ENCODE peak calls at places on chromosomes 2 and 18, in ten cellular contexts. X is SK-N-SH, Q is PC-3, O is OCI-LY7, D is MM.1S, I is PC-9, G is Karpas-422, W is GM23338, C is HCT116, N is hepatocyte. M is an unnamed sample. For H3K9me2 and H3K36me3, the result is how much of the 10 kb centered on the place peaks cover.

GRCh38 chr2:73939419-73939818 is 12.7 kb downstream of the DGUOK start:
- DNase-seq in X (no peak), Q (peak), O (no peak), D (no peak), I (no peak), G (no peak), W (peak), C (no peak), N (no peak), M (peak)

GRCh38 chr18:68564348-68564747 is 150.6 kb downstream of the TMX3 start:
- DNase-seq in X (no peak), Q (no peak), O (no peak), D (no peak), I (no peak), G (no peak), W (peak), C (no peak), N (no peak), M (no peak)

GRCh38 chr2:241967745-241968144 is 98.2 kb downstream of the RTP5 start:
- DNase-seq in X (no peak), Q (no peak), O (peak), D (no peak), I (no peak), G (peak), W (no peak), C (no peak), N (no peak), M (no peak)

GRCh38 chr18:13643261-13643671 is 83.1 kb downstream of the FAM210A start:
- DNase-seq in X (no peak), Q (no peak), O (no peak), D (no peak), I (no peak), G (no peak), W (no peak), C (no peak), N (no peak), M (no peak)

GRCh38 chr2:29014811-29015414 is 33.8 kb downstream of the TOGARAM2 start:
- DNase-seq in X (no peak), Q (peak), O (no peak), D (no peak), I (no peak), G (no peak), W (no peak), C (no peak), N (no peak), M (peak)

GRCh38 chr2:65055427-65056214 is 595 bp upstream of the CEP68 start:
- DNase-seq in X (no peak), Q (no peak), O (peak), D (peak), I (no peak), G (no peak), W (no peak), C (no peak), N (peak), M (no peak)

GRCh38 chr2:177573120-177573519 is 180.5 kb downstream of the AGPS start:
- DNase-seq in X (no peak), Q (peak), O (no peak), D (no peak), I (no peak), G (no peak), W (no peak), C (no peak), N (no peak), M (peak)

GRCh38 chr18:42298744-42299685 is 344.0 kb downstream of the PIK3C3 start:
- DNase-seq in X (peak), Q (peak), O (peak), D (peak), I (peak), G (peak), W (peak), C (peak), N (peak), M (peak)

GRCh38 chr2:40072442-40073232 is 293.6 kb upstream of the THUMPD2 start:
- DNase-seq in X (no peak), Q (no peak), O (no peak), D (no peak), I (no peak), G (no peak), W (no peak), C (no peak), N (no peak), M (no peak)

GRCh38 chr2:217452928-217453327 is 549.9 kb downstream of the TNS1 start:
- DNase-seq in X (no peak), Q (no peak), O (no peak), D (no peak), I (no peak), G (no peak), W (no peak), C (no peak), N (no peak), M (no peak)

GRCh38 chr2:19435815-19436214 is 77.4 kb upstream of the OSR1 start:
- DNase-seq in X (peak), Q (no peak), O (no peak), D (no peak), I (no peak), G (no peak), W (no peak), C (no peak), N (no peak), M (peak)

GRCh38 chr18:35026407-35027061 is 14.7 kb upstream of the MAPRE2 start:
- DNase-seq in X (peak), Q (no peak), O (peak), D (peak), I (no peak), G (peak), W (peak), C (no peak), N (no peak), M (no peak)

GRCh38 chr2:32925976-32926707 is 20.6 kb upstream of the LTBP1 start:
- DNase-seq in X (no peak), Q (no peak), O (no peak), D (no peak), I (no peak), G (no peak), W (no peak), C (no peak), N (no peak), M (no peak)

GRCh38 chr2:239917128-239917956 is 107.8 kb downstream of the NDUFA10 start:
- DNase-seq in X (no peak), Q (no peak), O (peak), D (no peak), I (no peak), G (no peak), W (no peak), C (peak), N (no peak), M (peak)

DNA sequence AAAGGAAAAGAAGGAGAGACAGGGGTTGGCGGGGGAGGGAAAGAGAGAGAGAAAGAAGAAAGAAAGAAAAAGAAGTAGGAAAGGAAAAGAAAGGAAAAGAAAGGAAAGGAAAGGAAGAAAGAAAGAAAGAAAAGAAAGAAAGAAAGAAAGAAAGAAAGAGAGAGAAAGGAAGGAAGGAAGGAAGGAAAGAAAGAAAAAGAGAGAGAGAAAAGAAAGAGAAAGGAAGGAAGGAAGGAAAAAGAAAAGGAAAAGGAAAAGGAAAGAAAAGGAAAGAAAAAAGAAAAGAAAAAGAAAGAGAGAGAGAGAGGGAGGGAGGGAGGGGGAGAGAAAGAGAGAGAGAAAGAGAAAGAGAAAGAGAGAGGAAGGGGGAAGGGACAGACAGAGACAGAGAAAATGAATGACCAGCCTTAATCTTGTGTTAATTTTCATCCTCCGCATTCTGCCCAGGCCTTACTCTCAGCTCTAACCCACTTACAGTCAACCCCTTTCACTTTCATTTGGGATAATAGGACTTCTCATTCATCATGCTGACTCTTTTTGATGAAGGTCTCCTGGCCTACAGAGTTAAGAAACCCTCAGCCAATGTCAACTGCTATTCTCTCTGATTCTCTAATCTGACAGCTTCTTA is 207.3 kb downstream of the SUCLG1 start:
- DNase-seq in X (no peak), Q (no peak), O (no peak), D (no peak), I (no peak), G (no peak), W (no peak), C (no peak), N (no peak), M (no peak)
- H3K9me2 ChIP-seq in X (under half), Q (under half), O (under half), D (under half), I (under half), G (under half), W (under half), C (under half), N (under half), M (under half)

GRCh38 chr2:86056935-86057334 is 48.8 kb downstream of the POLR1A start:
- DNase-seq in X (no peak), Q (peak), O (no peak), D (no peak), I (no peak), G (no peak), W (no peak), C (no peak), N (no peak), M (peak)
- H3K36me3 ChIP-seq in X (under half), Q (under half), O (half or more), D (under half), I (under half), G (half or more), W (under half), C (under half), N (under half), M (under half)

DNA sequence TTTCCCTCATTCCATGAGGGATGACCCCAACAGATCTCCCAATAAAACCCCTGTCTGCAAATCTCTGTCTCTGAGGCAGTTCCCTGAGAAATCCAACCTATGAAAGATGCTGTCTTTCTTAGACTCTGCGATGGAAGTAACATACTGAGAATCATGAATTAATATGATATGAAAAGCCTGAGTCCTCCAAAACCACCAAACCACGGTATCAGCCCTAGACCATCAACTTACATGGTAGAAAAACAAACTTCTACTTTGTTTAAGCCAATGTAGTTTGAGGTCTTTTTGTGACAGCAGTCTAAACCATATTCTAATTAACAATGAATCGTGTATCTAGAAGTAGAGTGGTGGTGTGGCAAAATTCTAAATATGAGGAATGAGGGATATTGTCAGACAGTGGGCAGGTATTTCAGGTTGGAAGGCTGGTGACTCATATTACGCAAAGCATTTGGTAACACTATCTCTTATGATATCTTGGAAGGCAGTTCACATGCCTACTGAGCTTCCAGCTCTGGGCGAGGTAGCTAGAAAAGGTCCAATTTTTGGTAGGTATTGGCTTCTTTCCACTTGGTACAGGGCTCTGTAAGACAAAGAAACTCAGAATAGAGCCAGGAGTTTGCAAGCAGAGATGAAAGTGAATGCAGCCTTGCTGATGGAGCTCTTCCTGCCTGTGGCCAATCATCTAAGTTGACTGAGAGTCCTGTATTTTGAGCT is 215.8 kb downstream of the ZFP36L2 start:
- DNase-seq in X (no peak), Q (peak), O (no peak), D (no peak), I (peak), G (no peak), W (no peak), C (no peak), N (no peak), M (no peak)
- H3K27ac ChIP-seq in X (no peak), Q (peak), O (no peak), D (no peak), I (peak), G (no peak), W (no peak), C (no peak), N (peak), M (no peak)

DNA sequence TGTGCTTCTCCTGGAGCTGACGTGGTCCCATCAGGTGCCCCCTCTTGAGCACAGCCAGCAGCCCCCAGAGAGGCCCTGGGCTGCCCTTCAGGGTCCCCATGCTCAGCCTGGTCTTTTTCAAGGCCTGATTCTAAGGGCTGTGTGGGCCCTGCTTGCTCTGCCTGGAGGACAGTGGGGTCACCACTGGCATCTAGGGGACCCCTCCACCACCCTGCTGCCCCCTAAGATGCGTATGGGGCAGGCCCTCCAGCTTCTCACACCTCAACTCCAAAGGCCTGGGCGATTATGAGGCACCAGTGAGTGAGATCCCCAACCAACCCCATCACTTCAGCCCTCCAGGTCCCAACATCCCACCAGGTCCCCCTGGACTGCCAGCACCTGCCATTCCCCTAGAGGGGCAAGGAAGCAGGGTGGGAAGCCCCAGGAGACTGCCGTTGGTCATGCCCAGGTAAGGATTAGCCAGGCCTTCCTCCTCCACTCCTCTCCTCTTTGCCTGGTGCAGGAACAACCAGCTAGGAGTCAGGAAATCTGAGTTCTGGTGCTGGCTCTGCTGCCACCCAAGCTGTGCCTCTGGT is 114.4 kb downstream of the SMAD7 start:
- DNase-seq in X (no peak), Q (no peak), O (no peak), D (no peak), I (no peak), G (no peak), W (no peak), C (no peak), N (no peak), M (no peak)
- H3K9me2 ChIP-seq in X (under half), Q (under half), O (under half), D (under half), I (under half), G (under half), W (under half), C (under half), N (under half), M (under half)

M was measured in GM23248.